ENCODE peak calls at places on chromosomes 5 and 9, in nine cellular contexts. T is body of pancreas; L is CD4-positive, alpha-beta memory T cell; H is esophagus squamous epithelium; F is Peyer's patch; A is psoas muscle; Y is AG04450; W is heart left ventricle; J is ovary. G is an unnamed sample.
A peak's percentile ranks its signal among the peaks of the same experiment; 100 is the strongest.

GRCh38 chr5:65141487-65141886 is 340.2 kb downstream of the ADAMTS6 start:
- DNase-seq in T (no peak), L (no peak), H (no peak), F (no peak), A (no peak), Y (no peak), W (no peak), J (no peak), G (no peak)

GRCh38 chr5:165138261-165138660 is 1632.8 kb downstream of the MAT2B start:
- DNase-seq in T (no peak), L (no peak), H (no peak), F (no peak), A (no peak), Y (no peak), W (no peak), J (no peak), G (no peak)

GRCh38 chr9:18451409-18451808 is 22.5 kb upstream of the ADAMTSL1 start:
- DNase-seq in T (no peak), L (no peak), H (no peak), F (no peak), A (no peak), Y (no peak), W (no peak), J (no peak), G (no peak)

GRCh38 chr9:74025402-74025894 is 471.7 kb upstream of the RORB start:
- DNase-seq in T (no peak), L (no peak), H (no peak), F (no peak), A (no peak), Y (no peak), W (no peak), J (no peak), G (no peak)

GRCh38 chr9:132694144-132694543 is 23.9 kb downstream of the GTF3C4 start:
- DNase-seq in T (no peak), L (peak; percentile 8), H (no peak), F (no peak), A (no peak), Y (no peak), W (no peak), J (no peak), G (no peak)

GRCh38 chr5:180804129-180804601 is 1.6 kb upstream of the MGAT1 start:
- DNase-seq in T (no peak), L (no peak), H (no peak), F (peak; percentile 47), A (no peak), Y (no peak), W (no peak), J (peak; percentile 35), G (peak; percentile 59)

GRCh38 chr5:60497706-60498500 is 202.1 kb downstream of the DEPDC1B start:
- DNase-seq in T (no peak), L (no peak), H (no peak), F (no peak), A (no peak), Y (no peak), W (no peak), J (no peak), G (no peak)

GRCh38 chr5:6730407-6730806 is 17.2 kb downstream of the TENT4A start:
- DNase-seq in T (no peak), L (no peak), H (no peak), F (peak; percentile 53), A (no peak), Y (no peak), W (no peak), J (no peak), G (peak; percentile 37)

GRCh38 chr5:54440456-54440893 is 15.0 kb upstream of the HSPB3 start:
- DNase-seq in T (no peak), L (peak; percentile 1), H (no peak), F (no peak), A (no peak), Y (no peak), W (no peak), J (no peak), G (no peak)

GRCh38 chr5:138316355-138316754 is 15.2 kb downstream of the CDC25C start:
- DNase-seq in T (no peak), L (no peak), H (no peak), F (no peak), A (no peak), Y (no peak), W (no peak), J (no peak), G (no peak)

DNA sequence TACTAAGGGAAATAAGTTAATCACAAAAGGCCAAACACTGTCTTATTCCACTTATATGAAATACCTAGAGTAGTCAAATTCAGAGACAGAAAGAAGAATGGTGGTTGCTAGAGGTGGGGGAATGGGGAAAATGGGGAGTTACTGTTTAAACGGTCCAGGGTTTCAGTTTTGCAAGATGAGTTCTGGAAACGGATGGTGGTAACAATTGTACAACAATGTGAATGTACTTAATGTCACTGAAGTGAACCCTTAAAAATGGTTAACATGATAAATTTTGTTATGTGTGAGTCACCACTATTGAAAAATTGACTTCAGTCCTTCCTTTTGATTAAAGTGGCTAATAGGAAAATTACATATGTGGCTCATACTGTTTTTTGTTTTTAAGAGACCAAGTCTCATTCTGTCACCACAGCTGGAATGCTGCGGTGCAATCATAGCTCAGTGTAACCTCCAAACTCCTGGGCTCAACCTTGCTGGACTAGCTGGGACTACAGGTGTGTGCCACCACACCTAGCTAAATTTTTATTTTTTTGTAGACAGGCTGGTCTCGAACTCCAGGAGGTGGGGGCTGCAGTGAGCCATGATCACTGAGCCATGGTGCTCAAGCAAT is 8.7 kb downstream of the UBQLN1 start:
- DNase-seq in T (no peak), L (no peak), H (no peak), F (no peak), A (no peak), Y (no peak), W (no peak), J (no peak), G (no peak)
- H3K4me3 ChIP-seq in T (no peak overlapping the region), L (no peak overlapping the region), H (no peak overlapping the region), F (no peak overlapping the region), A (peak overlapping the region; percentile 39), Y (no peak overlapping the region), W (no peak overlapping the region), J (no peak overlapping the region), G (no peak overlapping the region)

GRCh38 chr5:155485344-155485743 is 471.8 kb downstream of the KIF4B start:
- DNase-seq in T (no peak), L (no peak), H (no peak), F (no peak), A (no peak), Y (no peak), W (no peak), J (no peak), G (no peak)

GRCh38 chr5:155480731-155481131 is 467.2 kb downstream of the KIF4B start:
- DNase-seq in T (no peak), L (no peak), H (no peak), F (no peak), A (no peak), Y (no peak), W (peak; percentile 37), J (no peak), G (no peak)

GRCh38 chr5:155482428-155482827 is 468.9 kb downstream of the KIF4B start:
- DNase-seq in T (no peak), L (no peak), H (no peak), F (no peak), A (no peak), Y (no peak), W (no peak), J (no peak), G (no peak)

GRCh38 chr5:155475318-155475717 is 461.8 kb downstream of the KIF4B start:
- DNase-seq in T (no peak), L (no peak), H (no peak), F (no peak), A (no peak), Y (no peak), W (no peak), J (no peak), G (no peak)

DNA sequence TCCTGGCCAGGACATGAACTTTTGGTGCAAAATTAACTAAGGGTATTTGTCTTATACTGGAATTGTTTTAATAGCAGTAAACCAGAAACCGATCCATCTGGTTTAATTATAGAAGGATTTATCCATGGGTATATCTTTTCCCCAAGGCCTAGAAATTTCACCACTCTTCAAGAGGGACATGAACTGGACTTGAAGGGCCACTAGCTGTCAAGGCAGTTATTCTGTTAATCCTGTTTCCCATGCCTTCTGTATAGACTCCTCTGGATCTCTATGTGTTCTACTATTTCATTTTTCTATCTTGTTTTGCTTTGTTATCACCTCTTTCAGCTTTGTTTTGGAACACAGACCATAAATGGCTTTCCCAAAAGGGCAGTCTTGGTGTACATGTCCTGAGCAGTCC is 467.6 kb downstream of the KIF4B start:
- DNase-seq in T (no peak), L (no peak), H (no peak), F (no peak), A (no peak), Y (no peak), W (no peak), J (no peak), G (no peak)
- H3K27ac ChIP-seq in T (no peak overlapping the region), L (no peak overlapping the region), H (no peak overlapping the region), F (no peak overlapping the region), A (no peak overlapping the region), Y (no peak overlapping the region), W (peak overlapping the region; percentile 72), J (no peak overlapping the region), G (no peak overlapping the region)

GRCh38 chr9:98942906-98943681 is 613 bp upstream of the COL15A1 start:
- DNase-seq in T (no peak), L (no peak), H (no peak), F (no peak), A (no peak), Y (no peak), W (no peak), J (no peak), G (no peak)
- H3K4me3 ChIP-seq in T (no peak overlapping the region), L (no peak overlapping the region), H (peak overlapping the region; percentile 37), F (peak overlapping the region; percentile 61), A (peak overlapping the region; percentile 72), Y (peak overlapping the region; percentile 64), W (peak overlapping the region; percentile 78), J (peak overlapping the region; percentile 63), G (peak overlapping the region; percentile 64)

DNA sequence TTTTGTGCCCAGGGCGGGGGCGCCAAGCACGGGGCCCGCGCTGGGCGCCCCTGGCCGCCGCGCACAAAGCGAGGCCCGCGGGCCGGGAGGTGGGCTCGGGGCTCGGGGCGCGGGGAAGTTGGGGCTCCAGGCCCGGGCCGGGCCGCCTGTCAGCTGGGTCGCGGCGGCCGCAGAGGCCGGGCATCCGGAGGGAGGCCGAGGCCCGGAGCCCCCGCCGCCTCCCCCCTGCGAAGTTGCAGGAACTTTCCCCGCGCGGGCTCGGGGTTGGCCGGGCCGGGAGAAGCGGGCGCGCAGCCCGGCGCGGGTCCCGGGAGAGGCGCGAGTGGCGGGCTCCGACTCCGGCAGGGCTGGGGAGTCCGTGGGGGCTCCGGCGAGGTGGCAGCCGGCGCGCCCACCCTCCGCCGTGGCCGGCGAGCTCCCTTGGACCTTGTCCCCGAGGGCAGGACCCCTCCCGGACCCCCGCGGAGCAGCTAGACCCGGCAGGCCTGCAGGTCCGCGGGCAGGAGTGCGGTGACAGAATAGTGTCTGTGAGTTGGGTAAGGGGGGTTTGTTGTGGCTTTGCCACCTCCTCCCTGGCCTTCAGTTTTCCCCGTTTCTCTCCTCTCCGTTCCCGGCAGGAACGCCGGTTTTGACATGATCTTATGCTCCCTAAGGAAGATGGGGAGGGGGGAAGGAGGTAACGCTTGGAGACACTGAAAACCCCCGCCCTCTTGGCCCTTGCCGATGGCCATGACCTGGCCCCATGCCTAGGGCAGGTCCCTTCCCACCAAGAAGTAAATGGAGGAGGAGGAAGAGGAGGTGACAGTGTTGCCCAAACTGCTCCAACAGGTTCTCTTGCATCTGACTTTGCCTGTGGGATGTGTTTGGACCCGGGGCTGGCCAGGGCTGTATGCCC is 908 bp downstream of the PHF2 start:
- DNase-seq in T (no peak), L (peak; percentile 27), H (no peak), F (peak; percentile 53), A (peak; percentile 76), Y (no peak), W (no peak), J (peak; percentile 63), G (no peak)
- H3K27ac ChIP-seq in T (peak overlapping the region; percentile 85), L (peak overlapping the region; percentile 45), H (peak overlapping the region; percentile 95), F (peak overlapping the region; percentile 95), A (peak overlapping the region; percentile 82), Y (no peak overlapping the region), W (peak overlapping the region; percentile 95), J (peak overlapping the region; percentile 92), G (peak overlapping the region; percentile 95)